ENCODE peak calls at places on chromosomes 12 and 14, in six cellular contexts. One of them, this sample, is unnamed.

GRCh38 chr14:51424569-51425251 is 184.7 kb downstream of the TMX1 start:
- DNase-seq in IMR-90: peak; percentile 53
- DNase-seq in neuronal stem cell: no peak
- DNase-seq in H1: no peak
- DNase-seq in H9: no peak
- DNase-seq in trophoblast cell: no peak
- DNase-seq in this sample: peak; percentile 76

GRCh38 chr12:2198088-2198501 is 145.3 kb downstream of the CACNA1C start:
- DNase-seq in IMR-90: peak; percentile 64
- DNase-seq in neuronal stem cell: peak; percentile 33
- DNase-seq in H1: peak; percentile 72
- DNase-seq in H9: peak; percentile 95
- DNase-seq in trophoblast cell: peak; percentile 5
- DNase-seq in this sample: peak; percentile 64

GRCh38 chr14:56120091-56120632 is 2.0 kb downstream of the PELI2 start:
- DNase-seq in IMR-90: peak; percentile 46
- DNase-seq in neuronal stem cell: no peak
- DNase-seq in H1: no peak
- DNase-seq in H9: no peak
- DNase-seq in trophoblast cell: no peak
- DNase-seq in this sample: peak; percentile 52

GRCh38 chr12:116689586-116689985 is 48.3 kb downstream of the SPRING1 start:
- DNase-seq in IMR-90: no peak
- DNase-seq in neuronal stem cell: no peak
- DNase-seq in H1: no peak
- DNase-seq in H9: no peak
- DNase-seq in trophoblast cell: no peak
- DNase-seq in this sample: no peak

GRCh38 chr12:42541965-42542364 is 47.6 kb downstream of the PRICKLE1 start:
- DNase-seq in IMR-90: no peak
- DNase-seq in neuronal stem cell: no peak
- DNase-seq in H1: no peak
- DNase-seq in H9: no peak
- DNase-seq in trophoblast cell: no peak
- DNase-seq in this sample: no peak

GRCh38 chr12:32641287-32641901 is 37.7 kb upstream of the DNM1L start:
- DNase-seq in IMR-90: no peak
- DNase-seq in neuronal stem cell: no peak
- DNase-seq in H1: no peak
- DNase-seq in H9: no peak
- DNase-seq in trophoblast cell: no peak
- DNase-seq in this sample: no peak

GRCh38 chr14:99522934-99523660 is 41.9 kb downstream of the CCNK start:
- DNase-seq in IMR-90: peak; percentile 23
- DNase-seq in neuronal stem cell: peak; percentile 60
- DNase-seq in H1: no peak
- DNase-seq in H9: no peak
- DNase-seq in trophoblast cell: no peak
- DNase-seq in this sample: peak; percentile 41

GRCh38 chr12:92561543-92561899 is 141.3 kb upstream of the PLEKHG7 start:
- DNase-seq in IMR-90: peak; percentile 91
- DNase-seq in neuronal stem cell: no peak
- DNase-seq in H1: no peak
- DNase-seq in H9: no peak
- DNase-seq in trophoblast cell: no peak
- DNase-seq in this sample: peak; percentile 75

GRCh38 chr12:124919646-124920352 is 5.3 kb upstream of the UBC start:
- DNase-seq in IMR-90: peak; percentile 38
- DNase-seq in neuronal stem cell: no peak
- DNase-seq in H1: no peak
- DNase-seq in H9: peak; percentile 38
- DNase-seq in trophoblast cell: peak; percentile 89
- DNase-seq in this sample: peak; percentile 77

GRCh38 chr14:101961011-101961721 is 3.2 kb upstream of the DYNC1H1 start:
- DNase-seq in IMR-90: peak; percentile 76
- DNase-seq in neuronal stem cell: peak; percentile 70
- DNase-seq in H1: peak; percentile 84
- DNase-seq in H9: peak; percentile 89
- DNase-seq in trophoblast cell: peak; percentile 75
- DNase-seq in this sample: peak; percentile 80
- H3K4me2 ChIP-seq in IMR-90: no peak overlapping the region
- H3K4me2 ChIP-seq in neuronal stem cell: no peak overlapping the region
- H3K4me2 ChIP-seq in H1: no peak overlapping the region
- H3K4me2 ChIP-seq in H9: no peak overlapping the region
- H3K4me2 ChIP-seq in trophoblast cell: no peak overlapping the region
- H3K4me2 ChIP-seq in this sample: no peak overlapping the region

DNA sequence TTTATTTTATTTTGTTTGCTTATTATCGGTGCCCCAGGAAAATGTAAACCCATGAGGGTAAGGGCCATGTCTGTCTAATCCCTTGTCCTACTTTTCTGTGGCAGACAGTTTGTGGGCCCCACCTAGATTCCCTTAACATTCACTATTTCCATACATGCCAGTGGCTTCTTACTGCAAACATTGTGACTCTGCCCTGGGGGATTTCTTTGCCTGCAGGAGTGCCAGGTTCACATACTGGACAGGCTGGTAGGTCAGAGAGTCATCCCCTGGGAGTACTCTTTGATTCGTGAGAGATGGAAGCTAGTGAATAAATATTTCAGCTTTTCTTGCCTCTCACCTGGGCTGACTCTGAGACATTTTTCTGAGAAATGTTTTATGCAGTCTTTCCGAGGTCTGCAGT is 122.8 kb upstream of the TBX5 start:
- DNase-seq in IMR-90: no peak
- DNase-seq in neuronal stem cell: no peak
- DNase-seq in H1: no peak
- DNase-seq in H9: no peak
- DNase-seq in trophoblast cell: peak; percentile 69
- DNase-seq in this sample: no peak
- H4K8ac ChIP-seq in IMR-90: no peak overlapping the region
- H4K8ac ChIP-seq in neuronal stem cell: no peak overlapping the region
- H4K8ac ChIP-seq in H1: no peak overlapping the region
- H4K8ac ChIP-seq in H9: no peak overlapping the region
- H4K8ac ChIP-seq in trophoblast cell: no peak overlapping the region
- H4K8ac ChIP-seq in this sample: no peak overlapping the region

GRCh38 chr12:68303850-68304249 is 28.3 kb downstream of the MDM1 start:
- DNase-seq in IMR-90: peak; percentile 30
- DNase-seq in neuronal stem cell: no peak
- DNase-seq in H1: no peak
- DNase-seq in H9: no peak
- DNase-seq in trophoblast cell: no peak
- DNase-seq in this sample: no peak

GRCh38 chr12:68304626-68305025 is 27.5 kb downstream of the MDM1 start:
- DNase-seq in IMR-90: peak; percentile 59
- DNase-seq in neuronal stem cell: no peak
- DNase-seq in H1: no peak
- DNase-seq in H9: no peak
- DNase-seq in trophoblast cell: no peak
- DNase-seq in this sample: no peak

GRCh38 chr12:68305278-68305677 is 26.9 kb downstream of the MDM1 start:
- DNase-seq in IMR-90: no peak
- DNase-seq in neuronal stem cell: no peak
- DNase-seq in H1: no peak
- DNase-seq in H9: no peak
- DNase-seq in trophoblast cell: no peak
- DNase-seq in this sample: no peak

GRCh38 chr12:68310370-68310769 is 21.8 kb downstream of the MDM1 start:
- DNase-seq in IMR-90: peak; percentile 95
- DNase-seq in neuronal stem cell: no peak
- DNase-seq in H1: no peak
- DNase-seq in H9: no peak
- DNase-seq in trophoblast cell: no peak
- DNase-seq in this sample: peak; percentile 42

DNA sequence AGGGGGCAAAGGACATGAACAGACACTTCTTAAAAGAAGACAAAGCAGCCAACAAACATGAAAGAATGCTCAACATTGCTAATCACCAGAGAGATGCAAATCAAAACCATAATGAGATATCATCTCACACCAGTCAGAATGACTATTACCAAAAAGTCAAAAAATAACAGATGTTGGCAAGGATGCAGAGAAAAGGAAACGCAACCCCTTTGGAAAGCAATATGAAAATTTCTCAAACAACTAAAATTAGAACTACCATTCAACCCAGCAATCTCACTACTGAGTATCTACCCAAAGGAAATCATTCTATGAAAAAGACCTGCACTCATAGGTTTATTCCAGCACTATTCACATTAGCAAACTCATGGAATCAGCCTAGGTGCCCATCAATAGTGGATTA is 25.6 kb downstream of the MDM1 start:
- DNase-seq in IMR-90: no peak
- DNase-seq in neuronal stem cell: no peak
- DNase-seq in H1: no peak
- DNase-seq in H9: no peak
- DNase-seq in trophoblast cell: no peak
- DNase-seq in this sample: no peak
- H4K91ac ChIP-seq in IMR-90: no peak overlapping the region
- H4K91ac ChIP-seq in neuronal stem cell: no peak overlapping the region
- H4K91ac ChIP-seq in H1: no peak overlapping the region
- H4K91ac ChIP-seq in H9: no peak overlapping the region
- H4K91ac ChIP-seq in trophoblast cell: no peak overlapping the region
- H4K91ac ChIP-seq in this sample: no peak overlapping the region

DNA sequence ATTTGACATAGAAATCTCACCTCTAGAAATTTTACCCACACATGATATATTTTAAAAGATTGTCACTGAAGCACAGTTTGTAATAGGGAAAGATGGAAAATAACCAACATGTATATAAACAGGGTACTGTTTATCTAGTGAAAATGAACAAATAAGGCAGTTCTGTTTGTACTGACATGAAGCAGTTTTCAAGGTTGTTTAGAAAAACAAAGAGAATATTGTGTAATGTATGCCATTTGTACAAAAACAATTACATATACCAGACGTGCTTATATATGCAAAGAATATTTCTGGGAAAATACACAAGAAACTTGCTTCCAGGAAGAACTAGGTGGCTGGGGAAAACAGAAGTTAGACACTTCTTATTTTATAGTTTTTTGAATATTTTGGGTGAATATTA is 59.3 kb upstream of the FERMT2 start:
- DNase-seq in IMR-90: no peak
- DNase-seq in neuronal stem cell: no peak
- DNase-seq in H1: no peak
- DNase-seq in H9: no peak
- DNase-seq in trophoblast cell: no peak
- DNase-seq in this sample: peak; percentile 34
- H3K4me2 ChIP-seq in IMR-90: no peak overlapping the region
- H3K4me2 ChIP-seq in neuronal stem cell: no peak overlapping the region
- H3K4me2 ChIP-seq in H1: no peak overlapping the region
- H3K4me2 ChIP-seq in H9: no peak overlapping the region
- H3K4me2 ChIP-seq in trophoblast cell: no peak overlapping the region
- H3K4me2 ChIP-seq in this sample: no peak overlapping the region

GRCh38 chr14:26385302-26385701 is 212.5 kb downstream of the NOVA1 start:
- DNase-seq in IMR-90: no peak
- DNase-seq in neuronal stem cell: no peak
- DNase-seq in H1: no peak
- DNase-seq in H9: no peak
- DNase-seq in trophoblast cell: no peak
- DNase-seq in this sample: no peak
- H4K8ac ChIP-seq in IMR-90: no peak overlapping the region
- H4K8ac ChIP-seq in neuronal stem cell: no peak overlapping the region
- H4K8ac ChIP-seq in H1: no peak overlapping the region
- H4K8ac ChIP-seq in H9: no peak overlapping the region
- H4K8ac ChIP-seq in trophoblast cell: no peak overlapping the region
- H4K8ac ChIP-seq in this sample: no peak overlapping the region

GRCh38 chr12:82688619-82689018 is 1.9 kb downstream of the TMTC2 start:
- DNase-seq in IMR-90: no peak
- DNase-seq in neuronal stem cell: no peak
- DNase-seq in H1: no peak
- DNase-seq in H9: no peak
- DNase-seq in trophoblast cell: no peak
- DNase-seq in this sample: no peak
- H4K91ac ChIP-seq in IMR-90: no peak overlapping the region
- H4K91ac ChIP-seq in neuronal stem cell: no peak overlapping the region
- H4K91ac ChIP-seq in H1: no peak overlapping the region
- H4K91ac ChIP-seq in H9: no peak overlapping the region
- H4K91ac ChIP-seq in trophoblast cell: no peak overlapping the region
- H4K91ac ChIP-seq in this sample: no peak overlapping the region